ENCODE peak calls at places on chromosomes 4 and X, in seven cellular contexts. One of them, this sample, is unnamed.
A peak's percentile ranks its signal among the peaks of the same experiment; 100 is the strongest.

GRCh38 chr4:16270654-16271328 is 44.5 kb upstream of the TAPT1 start:
- DNase-seq in CD8-positive, alpha-beta T cell: no peak
- DNase-seq in CD4-positive, alpha-beta T cell: no peak
- DNase-seq in adrenal gland: no peak
- DNase-seq in fibroblast of lung: no peak
- DNase-seq in RWPE1: no peak
- DNase-seq in neural progenitor cell: peak; percentile 31
- DNase-seq in this sample: no peak

GRCh38 chrX:45669715-45670360 is 469.2 kb upstream of the DIPK2B start:
- DNase-seq in CD4-positive, alpha-beta T cell: no peak
- DNase-seq in RWPE1: no peak
- DNase-seq in fibroblast of lung: peak; percentile 75
- DNase-seq in neural progenitor cell: no peak
- DNase-seq in CD8-positive, alpha-beta T cell: no peak
- DNase-seq in adrenal gland: no peak
- DNase-seq in this sample: no peak

GRCh38 chr4:149645790-149646189 is 169.9 kb downstream of the IQCM start:
- DNase-seq in CD8-positive, alpha-beta T cell: no peak
- DNase-seq in CD4-positive, alpha-beta T cell: no peak
- DNase-seq in neural progenitor cell: peak; percentile 37
- DNase-seq in RWPE1: no peak
- DNase-seq in fibroblast of lung: no peak
- DNase-seq in adrenal gland: no peak
- DNase-seq in this sample: no peak

GRCh38 chrX:40156472-40157227 is 58.9 kb upstream of the BCOR start:
- DNase-seq in adrenal gland: no peak
- DNase-seq in RWPE1: no peak
- DNase-seq in CD8-positive, alpha-beta T cell: no peak
- DNase-seq in CD4-positive, alpha-beta T cell: no peak
- DNase-seq in neural progenitor cell: peak; percentile 76
- DNase-seq in fibroblast of lung: no peak
- DNase-seq in this sample: peak; percentile 54

GRCh38 chrX:114635986-114636385 is 52.1 kb downstream of the HTR2C start:
- DNase-seq in adrenal gland: no peak
- DNase-seq in RWPE1: no peak
- DNase-seq in neural progenitor cell: peak; percentile 49
- DNase-seq in CD8-positive, alpha-beta T cell: no peak
- DNase-seq in fibroblast of lung: no peak
- DNase-seq in CD4-positive, alpha-beta T cell: no peak
- DNase-seq in this sample: no peak

GRCh38 chr4:40986375-40986774 is 228.0 kb downstream of the APBB2 start:
- DNase-seq in RWPE1: no peak
- DNase-seq in adrenal gland: no peak
- DNase-seq in neural progenitor cell: no peak
- DNase-seq in fibroblast of lung: peak; percentile 23
- DNase-seq in CD4-positive, alpha-beta T cell: no peak
- DNase-seq in CD8-positive, alpha-beta T cell: no peak
- DNase-seq in this sample: no peak

GRCh38 chrX:13897571-13897970 is 80.7 kb upstream of the GPM6B start:
- DNase-seq in RWPE1: no peak
- DNase-seq in CD4-positive, alpha-beta T cell: no peak
- DNase-seq in CD8-positive, alpha-beta T cell: no peak
- DNase-seq in neural progenitor cell: no peak
- DNase-seq in adrenal gland: no peak
- DNase-seq in fibroblast of lung: no peak
- DNase-seq in this sample: no peak

GRCh38 chr4:74320559-74321118 is 12.4 kb downstream of the EPGN start:
- DNase-seq in neural progenitor cell: peak; percentile 63
- DNase-seq in CD4-positive, alpha-beta T cell: no peak
- DNase-seq in adrenal gland: no peak
- DNase-seq in fibroblast of lung: peak; percentile 53
- DNase-seq in RWPE1: peak; percentile 85
- DNase-seq in CD8-positive, alpha-beta T cell: no peak
- DNase-seq in this sample: no peak

GRCh38 chr4:24574256-24574655 is 10.1 kb downstream of the DHX15 start:
- DNase-seq in CD4-positive, alpha-beta T cell: no peak
- DNase-seq in RWPE1: no peak
- DNase-seq in neural progenitor cell: no peak
- DNase-seq in CD8-positive, alpha-beta T cell: no peak
- DNase-seq in fibroblast of lung: no peak
- DNase-seq in adrenal gland: no peak
- DNase-seq in this sample: no peak

GRCh38 chr4:147586032-147586431 is 31.2 kb upstream of the TMEM184C start:
- DNase-seq in CD4-positive, alpha-beta T cell: no peak
- DNase-seq in CD8-positive, alpha-beta T cell: no peak
- DNase-seq in RWPE1: no peak
- DNase-seq in neural progenitor cell: no peak
- DNase-seq in adrenal gland: no peak
- DNase-seq in fibroblast of lung: no peak
- DNase-seq in this sample: no peak

GRCh38 chr4:10746371-10747143 is 62.0 kb upstream of the CLNK start:
- DNase-seq in fibroblast of lung: peak; percentile 89
- DNase-seq in RWPE1: no peak
- DNase-seq in CD4-positive, alpha-beta T cell: no peak
- DNase-seq in adrenal gland: no peak
- DNase-seq in CD8-positive, alpha-beta T cell: no peak
- DNase-seq in neural progenitor cell: no peak
- DNase-seq in this sample: no peak

GRCh38 chrX:39012561-39013209 is 211.4 kb downstream of the MID1IP1 start:
- DNase-seq in neural progenitor cell: no peak
- DNase-seq in adrenal gland: no peak
- DNase-seq in CD4-positive, alpha-beta T cell: no peak
- DNase-seq in RWPE1: no peak
- DNase-seq in fibroblast of lung: peak; percentile 63
- DNase-seq in CD8-positive, alpha-beta T cell: no peak
- DNase-seq in this sample: no peak

GRCh38 chr4:176186721-176187395 is 8.5 kb downstream of the SPATA4 start:
- DNase-seq in RWPE1: no peak
- DNase-seq in neural progenitor cell: no peak
- DNase-seq in CD8-positive, alpha-beta T cell: no peak
- DNase-seq in adrenal gland: no peak
- DNase-seq in fibroblast of lung: no peak
- DNase-seq in CD4-positive, alpha-beta T cell: no peak
- DNase-seq in this sample: no peak

DNA sequence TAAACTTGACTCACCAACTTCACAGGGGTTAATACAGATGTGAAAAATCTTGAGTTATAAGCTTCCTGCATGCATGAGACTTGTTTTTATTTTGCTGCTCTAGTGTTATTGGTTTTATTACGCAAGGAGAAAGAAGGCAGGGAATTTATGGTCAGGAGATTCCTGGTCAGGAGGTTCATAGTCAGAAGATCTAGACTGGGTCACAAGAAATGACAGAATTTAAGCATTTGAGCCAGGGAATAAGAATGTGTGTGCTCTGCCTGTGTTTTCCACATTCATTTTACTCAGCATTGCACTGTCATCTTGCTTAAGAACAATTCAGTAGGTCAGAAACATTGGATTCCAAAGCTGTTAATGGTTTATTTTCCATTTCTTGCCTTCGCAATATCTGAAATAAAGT is 2522.1 kb downstream of the ARAP2 start:
- DNase-seq in CD8-positive, alpha-beta T cell: no peak
- DNase-seq in fibroblast of lung: peak; percentile 18
- DNase-seq in RWPE1: no peak
- DNase-seq in adrenal gland: no peak
- DNase-seq in CD4-positive, alpha-beta T cell: no peak
- DNase-seq in neural progenitor cell: no peak
- DNase-seq in this sample: no peak
- TF ChIP-seq CTCF in CD8-positive, alpha-beta T cell: no peak
- TF ChIP-seq CTCF in fibroblast of lung: no peak
- TF ChIP-seq CTCF in RWPE1: no peak
- TF ChIP-seq CTCF in adrenal gland: no peak
- TF ChIP-seq CTCF in CD4-positive, alpha-beta T cell: no peak
- TF ChIP-seq CTCF in neural progenitor cell: no peak
- TF ChIP-seq CTCF in this sample: no peak

DNA sequence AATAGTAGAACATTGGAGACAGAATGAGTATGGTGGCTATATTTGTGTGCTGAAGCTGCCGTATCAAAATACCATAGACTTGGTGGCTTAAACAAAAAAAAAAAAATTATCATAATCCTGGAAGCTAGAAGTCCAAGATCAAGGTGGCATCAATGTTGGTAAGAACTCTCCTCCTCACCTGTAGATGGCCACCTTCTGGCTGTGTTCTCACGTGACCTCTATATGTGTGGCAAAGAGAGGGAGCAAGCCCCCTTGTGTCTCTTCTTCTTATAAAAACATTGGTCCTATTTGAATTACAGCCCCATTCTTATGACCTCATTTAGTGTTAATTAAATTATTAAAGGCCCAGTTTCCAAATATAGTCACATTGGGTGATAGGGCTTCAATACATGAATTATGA is 1640.9 kb upstream of the PCDH7 start:
- DNase-seq in CD8-positive, alpha-beta T cell: no peak
- DNase-seq in adrenal gland: no peak
- DNase-seq in neural progenitor cell: no peak
- DNase-seq in RWPE1: no peak
- DNase-seq in fibroblast of lung: no peak
- DNase-seq in CD4-positive, alpha-beta T cell: no peak
- DNase-seq in this sample: no peak
- TF ChIP-seq CTCF in CD8-positive, alpha-beta T cell: no peak
- TF ChIP-seq CTCF in adrenal gland: no peak
- TF ChIP-seq CTCF in neural progenitor cell: no peak
- TF ChIP-seq CTCF in RWPE1: no peak
- TF ChIP-seq CTCF in fibroblast of lung: no peak
- TF ChIP-seq CTCF in CD4-positive, alpha-beta T cell: no peak
- TF ChIP-seq CTCF in this sample: no peak

GRCh38 chr4:133465022-133465421 is 315.9 kb downstream of the PCDH10 start:
- DNase-seq in CD4-positive, alpha-beta T cell: no peak
- DNase-seq in fibroblast of lung: no peak
- DNase-seq in neural progenitor cell: no peak
- DNase-seq in adrenal gland: no peak
- DNase-seq in RWPE1: no peak
- DNase-seq in CD8-positive, alpha-beta T cell: no peak
- DNase-seq in this sample: no peak
- TF ChIP-seq CTCF in CD4-positive, alpha-beta T cell: no peak
- TF ChIP-seq CTCF in fibroblast of lung: no peak
- TF ChIP-seq CTCF in neural progenitor cell: peak; percentile 6
- TF ChIP-seq CTCF in adrenal gland: no peak
- TF ChIP-seq CTCF in RWPE1: no peak
- TF ChIP-seq CTCF in CD8-positive, alpha-beta T cell: no peak
- TF ChIP-seq CTCF in this sample: no peak

DNA sequence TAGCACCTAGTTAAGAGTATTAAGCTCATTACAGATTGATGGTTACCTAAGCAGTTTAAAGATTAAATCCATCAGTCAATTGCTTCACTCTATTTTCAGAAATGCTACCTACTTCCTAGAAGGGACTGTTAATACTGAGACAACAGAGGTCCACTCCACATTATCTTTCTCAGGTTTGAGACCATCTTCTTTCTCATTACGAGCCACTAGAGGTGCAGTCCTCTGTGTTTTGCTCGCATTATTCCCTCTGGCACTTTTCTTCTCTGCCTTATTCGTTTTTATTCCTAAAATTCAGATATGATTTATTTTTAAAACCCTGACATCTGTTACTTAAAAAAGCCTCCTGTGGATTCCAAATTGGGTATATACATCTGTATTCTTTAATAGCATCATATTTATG is 459.1 kb downstream of the FSTL5 start:
- DNase-seq in CD4-positive, alpha-beta T cell: no peak
- DNase-seq in adrenal gland: no peak
- DNase-seq in RWPE1: no peak
- DNase-seq in fibroblast of lung: no peak
- DNase-seq in neural progenitor cell: no peak
- DNase-seq in CD8-positive, alpha-beta T cell: no peak
- DNase-seq in this sample: no peak
- TF ChIP-seq CTCF in CD4-positive, alpha-beta T cell: no peak
- TF ChIP-seq CTCF in adrenal gland: no peak
- TF ChIP-seq CTCF in RWPE1: no peak
- TF ChIP-seq CTCF in fibroblast of lung: no peak
- TF ChIP-seq CTCF in neural progenitor cell: no peak
- TF ChIP-seq CTCF in CD8-positive, alpha-beta T cell: no peak
- TF ChIP-seq CTCF in this sample: no peak

DNA sequence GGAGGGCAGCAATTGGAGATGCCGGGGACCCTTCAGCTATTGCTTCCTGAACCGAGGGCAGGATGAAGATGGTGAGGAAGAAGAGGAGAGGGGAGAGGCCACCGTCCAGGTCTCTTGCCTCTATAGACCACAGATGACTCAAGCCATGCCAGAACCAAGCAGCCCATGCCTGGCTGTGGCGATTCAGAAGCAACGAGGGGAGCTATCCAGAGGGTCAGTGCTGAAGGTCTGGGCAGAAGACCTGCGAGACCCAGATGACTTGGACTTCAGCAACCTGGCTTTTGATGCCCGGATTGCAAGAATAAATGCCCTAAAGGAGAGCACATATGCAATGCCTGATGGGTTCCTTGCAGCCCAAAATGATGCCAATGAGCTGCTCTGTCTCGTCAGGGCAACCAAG is 70.2 kb upstream of the PRPS2 start:
- DNase-seq in CD4-positive, alpha-beta T cell: no peak
- DNase-seq in RWPE1: no peak
- DNase-seq in neural progenitor cell: peak; percentile 53
- DNase-seq in fibroblast of lung: no peak
- DNase-seq in adrenal gland: no peak
- DNase-seq in CD8-positive, alpha-beta T cell: no peak
- DNase-seq in this sample: peak; percentile 56
- TF ChIP-seq CTCF in CD4-positive, alpha-beta T cell: no peak
- TF ChIP-seq CTCF in RWPE1: no peak
- TF ChIP-seq CTCF in neural progenitor cell: no peak
- TF ChIP-seq CTCF in fibroblast of lung: no peak
- TF ChIP-seq CTCF in adrenal gland: no peak
- TF ChIP-seq CTCF in CD8-positive, alpha-beta T cell: no peak
- TF ChIP-seq CTCF in this sample: no peak

GRCh38 chrX:152915541-152916241 is 17.8 kb downstream of the ZNF185 start:
- DNase-seq in neural progenitor cell: peak; percentile 62
- DNase-seq in fibroblast of lung: peak; percentile 64
- DNase-seq in CD8-positive, alpha-beta T cell: no peak
- DNase-seq in CD4-positive, alpha-beta T cell: no peak
- DNase-seq in adrenal gland: peak; percentile 79
- DNase-seq in RWPE1: no peak
- DNase-seq in this sample: peak; percentile 56

GRCh38 chrX:152913915-152914314 is 16.0 kb downstream of the ZNF185 start:
- DNase-seq in neural progenitor cell: no peak
- DNase-seq in RWPE1: no peak
- DNase-seq in adrenal gland: no peak
- DNase-seq in CD8-positive, alpha-beta T cell: no peak
- DNase-seq in CD4-positive, alpha-beta T cell: no peak
- DNase-seq in fibroblast of lung: no peak
- DNase-seq in this sample: no peak

GRCh38 chrX:152912641-152913040 is 14.8 kb downstream of the ZNF185 start:
- DNase-seq in fibroblast of lung: no peak
- DNase-seq in CD4-positive, alpha-beta T cell: no peak
- DNase-seq in CD8-positive, alpha-beta T cell: no peak
- DNase-seq in neural progenitor cell: no peak
- DNase-seq in adrenal gland: no peak
- DNase-seq in RWPE1: no peak
- DNase-seq in this sample: no peak

GRCh38 chrX:152913354-152913753 is 15.5 kb downstream of the ZNF185 start:
- DNase-seq in adrenal gland: no peak
- DNase-seq in CD4-positive, alpha-beta T cell: no peak
- DNase-seq in neural progenitor cell: no peak
- DNase-seq in RWPE1: no peak
- DNase-seq in fibroblast of lung: no peak
- DNase-seq in CD8-positive, alpha-beta T cell: no peak
- DNase-seq in this sample: no peak

GRCh38 chrX:152912121-152912520 is 14.3 kb downstream of the ZNF185 start:
- DNase-seq in fibroblast of lung: no peak
- DNase-seq in neural progenitor cell: no peak
- DNase-seq in CD8-positive, alpha-beta T cell: no peak
- DNase-seq in RWPE1: no peak
- DNase-seq in adrenal gland: no peak
- DNase-seq in CD4-positive, alpha-beta T cell: no peak
- DNase-seq in this sample: no peak
- TF ChIP-seq CTCF in fibroblast of lung: no peak
- TF ChIP-seq CTCF in neural progenitor cell: peak; percentile 21
- TF ChIP-seq CTCF in CD8-positive, alpha-beta T cell: no peak
- TF ChIP-seq CTCF in RWPE1: no peak
- TF ChIP-seq CTCF in adrenal gland: no peak
- TF ChIP-seq CTCF in CD4-positive, alpha-beta T cell: no peak
- TF ChIP-seq CTCF in this sample: no peak

This sample was measured in nephron progenitor cell.